ENCODE peak calls at places on chromosome 17, in four cellular contexts. D is HepG2, Z is GM12878, Y is K562. H is an unnamed sample.

GRCh38 chr17:4933646-4934045 is 1.6 kb downstream of the GP1BA start:
- DNase-seq in D (no peak), Z (no peak), Y (no peak), H (no peak)

GRCh38 chr17:50467114-50467854 is 1.4 kb downstream of the CHAD start:
- DNase-seq in D (no peak), Z (no peak), Y (no peak), H (no peak)

GRCh38 chr17:79721993-79722671 is 8.6 kb upstream of the ENPP7 start:
- DNase-seq in D (peak; percentile 64), Z (no peak), Y (peak; percentile 52), H (peak; percentile 31)

GRCh38 chr17:43636446-43636845 is 25.3 kb downstream of the MEOX1 start:
- DNase-seq in D (no peak), Z (no peak), Y (no peak), H (no peak)

GRCh38 chr17:2782030-2782429 is 14.2 kb upstream of the RAP1GAP2 start:
- DNase-seq in D (no peak), Z (no peak), Y (no peak), H (no peak)

GRCh38 chr17:49216953-49217650 is 6.6 kb downstream of the ABI3 start:
- DNase-seq in D (no peak), Z (no peak), Y (no peak), H (no peak)

GRCh38 chr17:46950615-46950996 is 27.6 kb downstream of the GOSR2 start:
- DNase-seq in D (no peak), Z (no peak), Y (no peak), H (no peak)

GRCh38 chr17:14304222-14304844 is 3.5 kb downstream of the HS3ST3B1 start:
- DNase-seq in D (no peak), Z (no peak), Y (no peak), H (no peak)

GRCh38 chr17:28074010-28074409 is 31.5 kb downstream of the NLK start:
- DNase-seq in D (no peak), Z (no peak), Y (no peak), H (no peak)

GRCh38 chr17:17712268-17712924 is 31.1 kb downstream of the RAI1 start:
- DNase-seq in D (no peak), Z (peak; percentile 68), Y (no peak), H (no peak)

GRCh38 chr17:80812362-80813088 is 179.1 kb upstream of the CHMP6 start:
- DNase-seq in D (no peak), Z (no peak), Y (no peak), H (no peak)
- TF ChIP-seq CREB1 in D (no peak), Z (no peak), Y (no peak), H (no peak)

DNA sequence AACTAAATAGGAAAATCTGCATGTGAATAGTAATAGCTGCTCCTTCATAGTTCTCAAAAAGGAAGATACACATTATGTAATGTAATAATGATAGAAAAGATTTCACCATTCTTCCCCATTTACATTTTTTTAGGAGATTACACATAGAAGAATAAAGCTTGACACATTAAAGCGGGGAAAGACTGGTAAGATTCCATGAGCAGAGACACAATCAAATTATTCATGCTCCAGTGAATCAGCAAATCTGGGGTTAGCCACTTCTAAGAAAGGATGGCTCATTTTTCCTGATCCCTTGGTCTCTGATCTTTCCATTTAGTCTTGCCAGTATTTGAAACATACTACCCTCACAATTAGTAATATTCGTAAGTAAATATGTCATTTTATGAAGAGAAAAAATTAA is 81.9 kb downstream of the CA4 start:
- DNase-seq in D (no peak), Z (no peak), Y (peak; percentile 11), H (no peak)
- TF ChIP-seq CBFB in D (no peak), Z (no peak), Y (no peak), H (no peak)

GRCh38 chr17:1714980-1715802 is 5.0 kb upstream of the TLCD2 start:
- DNase-seq in D (peak; percentile 84), Z (no peak), Y (peak; percentile 82), H (peak; percentile 60)
- TF ChIP-seq CREB1 in D (no peak), Z (no peak), Y (no peak), H (no peak)

DNA sequence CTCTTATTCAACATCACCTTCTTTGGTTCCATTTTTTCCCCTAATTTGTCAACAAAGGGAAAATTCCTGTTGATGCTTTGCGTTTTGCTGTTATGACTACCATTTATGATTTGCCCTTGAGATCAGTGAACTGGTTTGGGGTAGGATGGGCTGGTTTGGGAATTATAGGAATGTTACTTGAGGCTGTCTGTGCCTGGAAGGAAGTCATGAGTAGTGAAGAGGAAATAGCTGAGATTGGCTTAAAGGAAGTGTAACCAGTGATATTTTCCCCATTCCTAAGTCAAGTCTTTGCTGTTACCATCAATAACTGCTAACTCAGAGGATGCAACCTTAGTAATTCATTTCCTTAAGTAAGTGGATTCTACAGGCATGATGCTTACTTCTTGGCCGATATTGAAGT is 179.2 kb downstream of the MAP2K6 start:
- DNase-seq in D (no peak), Z (no peak), Y (no peak), H (no peak)
- TF ChIP-seq CBFB in D (no peak), Z (no peak), Y (no peak), H (no peak)

GRCh38 chr17:64256913-64257807 is 5.9 kb downstream of the TEX2 start:
- DNase-seq in D (no peak), Z (no peak), Y (no peak), H (no peak)
- TF ChIP-seq CREB1 in D (no peak), Z (no peak), Y (no peak), H (no peak)

GRCh38 chr17:45115015-45115625 is 17.2 kb downstream of the PLCD3 start:
- DNase-seq in D (no peak), Z (no peak), Y (no peak), H (no peak)

GRCh38 chr17:45113424-45113754 is 18.9 kb downstream of the PLCD3 start:
- DNase-seq in D (peak; percentile 44), Z (no peak), Y (no peak), H (no peak)

GRCh38 chr17:45115871-45116270 is 16.4 kb downstream of the PLCD3 start:
- DNase-seq in D (no peak), Z (no peak), Y (no peak), H (no peak)

GRCh38 chr17:45112559-45113423 is 19.5 kb downstream of the PLCD3 start:
- DNase-seq in D (no peak), Z (no peak), Y (no peak), H (no peak)

DNA sequence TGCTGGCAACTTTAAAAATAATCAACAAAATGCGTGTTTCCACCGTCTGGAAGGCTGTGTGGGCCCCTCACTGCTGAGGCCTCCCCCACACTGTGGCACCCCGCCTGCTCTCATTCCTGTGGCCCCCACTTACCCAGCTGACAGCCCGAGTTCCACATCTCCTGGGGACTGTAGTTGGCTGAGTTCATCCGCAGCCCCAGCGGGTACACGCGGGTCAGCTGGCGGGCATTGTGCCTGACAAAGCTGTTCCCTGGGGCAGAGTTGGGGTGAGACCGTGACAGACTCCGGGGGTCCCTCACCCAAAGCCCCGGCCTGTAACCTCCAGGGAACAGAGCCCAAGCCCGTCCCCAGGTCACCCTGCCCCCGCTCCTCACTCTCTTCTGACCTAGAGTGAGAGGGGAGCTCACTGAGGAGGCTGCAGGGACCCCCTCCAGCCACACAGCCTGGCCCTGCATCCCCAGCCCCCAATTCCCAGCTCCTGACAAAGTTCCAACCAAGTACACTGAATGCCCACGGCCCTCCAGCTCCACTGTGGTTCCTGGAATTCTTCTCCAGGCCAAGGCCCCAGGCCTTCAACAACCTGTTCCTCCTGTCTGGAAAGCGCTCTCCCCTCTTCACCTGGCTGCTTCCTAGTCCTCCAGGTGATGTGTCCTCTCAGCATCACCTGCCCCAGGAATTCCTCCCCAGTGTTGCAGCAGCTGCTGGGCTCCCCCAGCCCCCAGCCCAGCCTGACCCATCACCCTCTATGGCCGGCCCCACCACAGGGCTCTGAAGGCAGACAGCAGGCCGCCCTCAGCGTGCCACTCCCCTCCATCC is 18.0 kb downstream of the PLCD3 start:
- DNase-seq in D (no peak), Z (no peak), Y (no peak), H (no peak)
- TF ChIP-seq CBFB in D (no peak), Z (no peak), Y (no peak), H (no peak)

DNA sequence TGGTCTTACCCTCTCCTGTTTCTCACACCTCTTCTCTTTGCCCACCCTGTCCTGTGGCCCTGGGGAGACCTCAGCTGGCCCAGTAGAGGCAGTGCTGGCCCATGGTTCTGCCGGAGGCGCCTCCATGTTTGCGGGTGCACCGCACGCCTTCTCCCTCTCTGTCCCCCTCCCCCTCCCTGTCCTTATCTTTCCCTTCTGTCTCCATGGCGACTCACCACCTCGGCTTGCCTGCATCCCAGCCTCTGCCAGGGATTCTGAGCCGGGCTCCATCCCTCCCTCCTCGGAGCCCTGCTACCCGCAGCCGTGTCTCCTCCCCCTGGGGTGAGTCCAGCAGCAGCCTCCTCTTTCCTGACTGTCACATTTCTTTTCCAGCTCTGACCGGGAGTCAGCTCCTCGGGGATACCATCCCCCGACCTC is at the start of gene RNF112:
- DNase-seq in D (no peak), Z (no peak), Y (no peak), H (no peak)
- TF ChIP-seq CREB1 in D (no peak), Z (no peak), Y (no peak), H (no peak)

H was measured in WTC11.